ENCODE peak calls at places on chromosomes 6 and 20, in five cellular contexts. One of them, this sample, is unnamed.

GRCh38 chr20:11976966-11977365 is 59.3 kb downstream of the BTBD3 start:
- DNase-seq in ovary: no peak
- DNase-seq in mesenchymal stem cell: peak; percentile 4
- DNase-seq in upper lobe of left lung: no peak
- DNase-seq in GM23248: no peak
- DNase-seq in this sample: no peak

GRCh38 chr20:47042464-47042863 is 147.8 kb downstream of the EYA2 start:
- DNase-seq in ovary: no peak
- DNase-seq in mesenchymal stem cell: no peak
- DNase-seq in upper lobe of left lung: no peak
- DNase-seq in GM23248: no peak
- DNase-seq in this sample: no peak

GRCh38 chr20:44901972-44902371 is 7.9 kb upstream of the PABPC1L start:
- DNase-seq in ovary: no peak
- DNase-seq in mesenchymal stem cell: peak; percentile 66
- DNase-seq in upper lobe of left lung: no peak
- DNase-seq in GM23248: peak; percentile 69
- DNase-seq in this sample: no peak

GRCh38 chr6:166866839-166867637 is 89.3 kb downstream of the RNASET2 start:
- DNase-seq in ovary: no peak
- DNase-seq in mesenchymal stem cell: no peak
- DNase-seq in upper lobe of left lung: no peak
- DNase-seq in GM23248: no peak
- DNase-seq in this sample: no peak

GRCh38 chr6:18277181-18278006 is 13.1 kb upstream of the DEK start:
- DNase-seq in ovary: no peak
- DNase-seq in mesenchymal stem cell: no peak
- DNase-seq in upper lobe of left lung: peak; percentile 86
- DNase-seq in GM23248: peak; percentile 42
- DNase-seq in this sample: no peak

GRCh38 chr6:100968934-100969333 is 87.8 kb upstream of the ASCC3 start:
- DNase-seq in ovary: no peak
- DNase-seq in mesenchymal stem cell: no peak
- DNase-seq in upper lobe of left lung: no peak
- DNase-seq in GM23248: no peak
- DNase-seq in this sample: no peak

GRCh38 chr6:741410-742339 is 48.7 kb upstream of the EXOC2 start:
- DNase-seq in ovary: no peak
- DNase-seq in mesenchymal stem cell: no peak
- DNase-seq in upper lobe of left lung: no peak
- DNase-seq in GM23248: no peak
- DNase-seq in this sample: no peak

GRCh38 chr6:22029169-22029568 is 267.7 kb downstream of the PRL start:
- DNase-seq in ovary: no peak
- DNase-seq in mesenchymal stem cell: no peak
- DNase-seq in upper lobe of left lung: no peak
- DNase-seq in GM23248: no peak
- DNase-seq in this sample: no peak

GRCh38 chr6:117624869-117625481 is 22.7 kb upstream of the GOPC start:
- DNase-seq in ovary: no peak
- DNase-seq in mesenchymal stem cell: no peak
- DNase-seq in upper lobe of left lung: no peak
- DNase-seq in GM23248: no peak
- DNase-seq in this sample: no peak
- H3K9me3 ChIP-seq in ovary: no peaks in the 10 kb centered on the region
- H3K9me3 ChIP-seq in mesenchymal stem cell: peaks cover 44% of the 10 kb centered on the region
- H3K9me3 ChIP-seq in upper lobe of left lung: no peaks in the 10 kb centered on the region
- H3K9me3 ChIP-seq in GM23248: peaks cover 4% of the 10 kb centered on the region
- H3K9me3 ChIP-seq in this sample: peaks cover 3% of the 10 kb centered on the region

GRCh38 chr6:132566404-132566803 is 3.7 kb upstream of the TAAR6 start:
- DNase-seq in ovary: no peak
- DNase-seq in mesenchymal stem cell: no peak
- DNase-seq in upper lobe of left lung: no peak
- DNase-seq in GM23248: no peak
- DNase-seq in this sample: no peak
- H3K27ac ChIP-seq in ovary: no peak overlapping the region
- H3K27ac ChIP-seq in mesenchymal stem cell: no peak overlapping the region
- H3K27ac ChIP-seq in upper lobe of left lung: no peak overlapping the region
- H3K27ac ChIP-seq in GM23248: no peak overlapping the region
- H3K27ac ChIP-seq in this sample: no peak overlapping the region

GRCh38 chr6:56339524-56339923 is 92.1 kb upstream of the COL21A1 start:
- DNase-seq in ovary: no peak
- DNase-seq in mesenchymal stem cell: no peak
- DNase-seq in upper lobe of left lung: no peak
- DNase-seq in GM23248: no peak
- DNase-seq in this sample: no peak
- H3K9me3 ChIP-seq in ovary: no peaks in the 10 kb centered on the region
- H3K9me3 ChIP-seq in mesenchymal stem cell: no peaks in the 10 kb centered on the region
- H3K9me3 ChIP-seq in upper lobe of left lung: no peaks in the 10 kb centered on the region
- H3K9me3 ChIP-seq in GM23248: no peaks in the 10 kb centered on the region
- H3K9me3 ChIP-seq in this sample: no peaks in the 10 kb centered on the region

DNA sequence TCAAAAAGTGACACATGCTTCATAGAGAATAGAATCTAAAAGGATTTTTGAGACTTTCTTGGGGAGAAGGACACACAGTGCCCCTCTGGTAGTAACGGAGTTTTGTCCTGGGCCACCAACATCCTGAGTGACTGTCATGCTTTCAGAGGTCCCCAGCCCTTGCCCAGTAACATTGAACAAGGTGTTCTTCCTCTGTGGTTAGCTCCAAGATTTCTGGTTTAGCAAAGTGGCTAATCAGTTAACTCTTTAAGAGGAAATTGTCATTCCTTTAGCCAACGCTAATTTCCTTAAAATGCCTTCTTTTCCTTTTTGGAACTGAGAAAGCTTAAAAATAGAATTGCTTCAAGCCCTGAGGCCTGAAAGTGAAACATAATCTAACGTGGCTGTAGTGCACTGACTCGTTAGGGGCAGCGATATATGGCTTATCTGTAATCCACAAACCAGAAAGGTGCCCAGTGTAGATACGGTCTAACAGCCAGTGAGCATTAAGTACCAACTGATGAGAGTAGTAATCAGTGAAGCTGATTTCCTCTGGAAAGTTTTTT is 7.8 kb downstream of the E2F3 start:
- DNase-seq in ovary: no peak
- DNase-seq in mesenchymal stem cell: peak; percentile 26
- DNase-seq in upper lobe of left lung: no peak
- DNase-seq in GM23248: no peak
- DNase-seq in this sample: no peak
- H3K27ac ChIP-seq in ovary: no peak overlapping the region
- H3K27ac ChIP-seq in mesenchymal stem cell: no peak overlapping the region
- H3K27ac ChIP-seq in upper lobe of left lung: peak overlapping the region; percentile 22
- H3K27ac ChIP-seq in GM23248: no peak overlapping the region
- H3K27ac ChIP-seq in this sample: no peak overlapping the region

GRCh38 chr6:137208279-137208678 is 10.9 kb downstream of the IFNGR1 start:
- DNase-seq in ovary: no peak
- DNase-seq in mesenchymal stem cell: no peak
- DNase-seq in upper lobe of left lung: no peak
- DNase-seq in GM23248: no peak
- DNase-seq in this sample: no peak
- H3K9me3 ChIP-seq in ovary: no peaks in the 10 kb centered on the region
- H3K9me3 ChIP-seq in mesenchymal stem cell: no peaks in the 10 kb centered on the region
- H3K9me3 ChIP-seq in upper lobe of left lung: no peaks in the 10 kb centered on the region
- H3K9me3 ChIP-seq in GM23248: no peaks in the 10 kb centered on the region
- H3K9me3 ChIP-seq in this sample: peaks cover 3% of the 10 kb centered on the region

DNA sequence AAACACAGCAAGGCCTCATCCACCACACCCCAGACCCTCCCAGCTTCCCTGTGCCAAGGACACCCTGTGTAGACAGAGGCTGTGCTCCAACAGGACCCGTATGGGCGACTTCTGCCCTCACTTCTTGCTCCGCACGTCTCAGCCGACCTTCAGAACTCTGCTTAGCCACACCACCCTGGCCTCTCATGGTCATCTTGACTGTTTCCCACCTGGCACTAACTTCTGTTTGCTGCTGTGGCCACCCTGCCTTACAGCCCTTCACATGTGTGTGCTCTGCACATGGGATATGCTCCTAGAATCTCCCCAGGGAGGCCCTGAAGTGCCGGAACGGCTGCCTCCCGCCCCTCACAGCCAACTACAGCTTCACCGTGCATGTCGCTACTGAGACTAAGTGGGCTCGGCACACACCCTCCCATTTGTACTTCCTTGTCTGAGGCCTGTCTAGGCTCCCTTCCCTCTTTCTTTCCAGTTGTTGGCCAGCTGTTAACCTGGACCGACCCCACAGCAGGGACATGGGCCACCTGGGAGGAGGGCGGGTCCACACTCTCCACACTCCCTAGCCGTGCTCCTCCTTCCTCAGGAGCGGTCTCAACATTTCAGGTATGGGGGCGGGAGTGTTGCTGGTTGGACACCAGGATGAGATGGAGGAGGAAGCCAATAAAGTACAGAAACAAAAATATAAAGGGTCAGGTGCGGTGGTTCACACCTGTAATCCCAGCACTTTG is 69.6 kb downstream of the PYGB start:
- DNase-seq in ovary: no peak
- DNase-seq in mesenchymal stem cell: no peak
- DNase-seq in upper lobe of left lung: no peak
- DNase-seq in GM23248: no peak
- DNase-seq in this sample: no peak
- H3K27ac ChIP-seq in ovary: no peak overlapping the region
- H3K27ac ChIP-seq in mesenchymal stem cell: no peak overlapping the region
- H3K27ac ChIP-seq in upper lobe of left lung: peak overlapping the region; percentile 59
- H3K27ac ChIP-seq in GM23248: no peak overlapping the region
- H3K27ac ChIP-seq in this sample: no peak overlapping the region

This sample was measured in AG04450.